ENCODE peak calls at places on chromosomes 12 and 14, in eight cellular contexts. W is kidney; I is pancreas; C is effector memory CD4-positive, alpha-beta T cell; Q is heart left ventricle; T is iPS DF 6.9; F is thyroid gland; Y is Panc1. X is an unnamed sample. For H3K4me1, the result is how much of the 10 kb centered on the place peaks cover.

GRCh38 chr12:103858953-103859601 is 18.0 kb upstream of the NT5DC3 start:
- DNase-seq in C (no peak), T (no peak), Y (peak), W (peak), I (no peak), Q (peak), F (peak), X (peak)

GRCh38 chr12:41596190-41596589 is 408.1 kb downstream of the PDZRN4 start:
- DNase-seq in Q (no peak), C (no peak), T (no peak), F (no peak), W (no peak), I (no peak), Y (no peak), X (no peak)

GRCh38 chr14:78567343-78567742 is 397.2 kb downstream of the NRXN3 start:
- DNase-seq in C (no peak), T (no peak), F (no peak), W (no peak), I (no peak), Y (no peak), Q (no peak), X (no peak)

GRCh38 chr12:96120359-96121100 is 73.6 kb upstream of the ELK3 start:
- DNase-seq in T (no peak), C (no peak), F (no peak), I (peak), Y (no peak), Q (no peak), W (no peak), X (no peak)

GRCh38 chr14:76884853-76885276 is 58.7 kb downstream of the LRRC74A start:
- DNase-seq in W (peak), Y (no peak), Q (peak), T (no peak), F (peak), C (no peak), I (no peak), X (no peak)

GRCh38 chr14:32711103-32711680 is 227.5 kb upstream of the NPAS3 start:
- DNase-seq in F (peak), Q (no peak), T (peak), I (peak), Y (peak), C (no peak), W (no peak), X (peak)

GRCh38 chr12:70576341-70577282 is 60.6 kb downstream of the PTPRB start:
- DNase-seq in I (no peak), W (no peak), F (no peak), T (no peak), Y (peak), C (no peak), Q (no peak), X (peak)

GRCh38 chr14:65335548-65335947 is 77.0 kb upstream of the FUT8 start:
- DNase-seq in W (no peak), Y (no peak), C (no peak), T (no peak), F (no peak), I (no peak), Q (no peak), X (no peak)

GRCh38 chr12:50082644-50083043 is 2.5 kb upstream of the SMARCD1 start:
- DNase-seq in F (no peak), Q (no peak), Y (no peak), W (peak), I (no peak), C (no peak), T (no peak), X (no peak)

GRCh38 chr14:63773504-63773903 is 45.6 kb upstream of the SGPP1 start:
- DNase-seq in T (no peak), Y (no peak), W (no peak), C (no peak), F (no peak), I (no peak), Q (no peak), X (peak)

GRCh38 chr14:89891055-89891454 is 63.5 kb downstream of the EFCAB11 start:
- DNase-seq in F (no peak), Q (no peak), I (no peak), T (no peak), W (no peak), C (no peak), Y (no peak), X (no peak)

GRCh38 chr12:124691429-124691828 is 124.0 kb upstream of the NCOR2 start:
- DNase-seq in C (no peak), Q (no peak), T (no peak), W (no peak), Y (no peak), I (no peak), F (no peak), X (no peak)

GRCh38 chr14:22878271-22879246 is 4.5 kb upstream of the REM2 start:
- DNase-seq in C (no peak), I (no peak), Y (no peak), F (no peak), Q (no peak), T (no peak), W (no peak), X (no peak)

GRCh38 chr14:50533806-50534205 is 1.4 kb upstream of the MAP4K5 start:
- DNase-seq in Q (no peak), F (no peak), Y (no peak), I (no peak), T (no peak), W (no peak), C (no peak), X (no peak)

GRCh38 chr12:43891856-43892574 is 56.1 kb downstream of the TMEM117 start:
- DNase-seq in I (peak), T (no peak), C (no peak), F (no peak), W (no peak), Y (no peak), Q (no peak), X (no peak)

GRCh38 chr14:22598896-22599244 is 770 bp downstream of the ABHD4 start:
- DNase-seq in W (no peak), C (peak), I (peak), Y (no peak), T (no peak), Q (no peak), F (peak), X (peak)

GRCh38 chr12:49954863-49955830 is 4.6 kb downstream of the AQP2 start:
- DNase-seq in Y (no peak), W (peak), F (no peak), T (no peak), Q (no peak), I (no peak), C (no peak), X (no peak)

GRCh38 chr12:78698747-78699146 is 165.8 kb upstream of the SYT1 start:
- DNase-seq in T (no peak), F (no peak), W (no peak), Y (peak), C (no peak), I (no peak), Q (no peak), X (no peak)

GRCh38 chr12:27812502-27812901 is 32.5 kb upstream of the MANSC4 start:
- DNase-seq in F (no peak), C (no peak), W (no peak), I (no peak), Y (no peak), T (no peak), Q (no peak), X (no peak)
- H3K4me1 ChIP-seq in F (under half), C (under half), W (under half), I (under half), Y (under half), T (under half), Q (under half), X (under half)

GRCh38 chr14:102829106-102829505 is 51.9 kb downstream of the TRAF3 start:
- DNase-seq in T (no peak), Q (no peak), W (no peak), F (no peak), I (no peak), C (no peak), Y (no peak), X (no peak)

GRCh38 chr14:102826751-102827675 is 49.8 kb downstream of the TRAF3 start:
- DNase-seq in I (no peak), Y (no peak), T (no peak), C (no peak), Q (no peak), F (no peak), W (no peak), X (no peak)

GRCh38 chr14:102826161-102826560 is 48.9 kb downstream of the TRAF3 start:
- DNase-seq in Y (no peak), Q (no peak), T (no peak), C (no peak), I (no peak), F (no peak), W (no peak), X (no peak)

GRCh38 chr14:102827716-102828115 is 50.5 kb downstream of the TRAF3 start:
- DNase-seq in C (no peak), Y (no peak), F (peak), I (no peak), T (no peak), W (no peak), Q (no peak), X (no peak)

DNA sequence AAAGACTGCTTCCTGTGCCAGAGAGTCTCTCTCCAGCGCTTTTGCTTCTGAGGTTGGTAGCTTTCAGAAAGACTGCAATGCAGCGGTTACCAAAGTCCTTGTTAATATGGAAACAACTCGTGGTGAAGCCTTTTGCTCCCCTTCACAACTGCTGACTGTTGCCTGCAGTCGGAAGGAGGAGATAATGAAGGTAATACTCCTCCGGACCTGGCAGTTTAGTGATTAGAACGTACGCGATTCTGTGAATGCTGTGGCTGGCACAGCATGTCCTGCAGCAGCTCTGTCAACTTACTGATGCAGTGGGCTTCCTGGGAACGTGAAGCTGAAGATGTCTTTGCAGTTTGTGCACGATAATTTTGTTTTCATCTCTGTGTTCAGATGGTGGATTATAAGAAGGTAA is 51.0 kb downstream of the TRAF3 start:
- DNase-seq in F (peak), Y (no peak), I (no peak), W (no peak), T (no peak), Q (no peak), C (no peak), X (no peak)
- H3K4me3 ChIP-seq in F (no peak), Y (no peak), I (no peak), W (peak), T (no peak), Q (no peak), C (no peak), X (no peak)

GRCh38 chr12:117344716-117345115 is 16.7 kb downstream of the NOS1 start:
- DNase-seq in C (no peak), Y (no peak), Q (no peak), W (no peak), I (no peak), T (no peak), F (no peak), X (no peak)
- H3K4me1 ChIP-seq in C (under half), Y (under half), Q (under half), W (under half), I (under half), T (under half), F (under half), X (under half)

GRCh38 chr12:4809449-4810218 is 89.4 kb downstream of the GALNT8 start:
- DNase-seq in W (no peak), F (no peak), C (no peak), Q (no peak), Y (no peak), T (no peak), I (no peak), X (no peak)
- H3K4me3 ChIP-seq in W (no peak), F (no peak), C (peak), Q (peak), Y (no peak), T (peak), I (no peak), X (peak)

DNA sequence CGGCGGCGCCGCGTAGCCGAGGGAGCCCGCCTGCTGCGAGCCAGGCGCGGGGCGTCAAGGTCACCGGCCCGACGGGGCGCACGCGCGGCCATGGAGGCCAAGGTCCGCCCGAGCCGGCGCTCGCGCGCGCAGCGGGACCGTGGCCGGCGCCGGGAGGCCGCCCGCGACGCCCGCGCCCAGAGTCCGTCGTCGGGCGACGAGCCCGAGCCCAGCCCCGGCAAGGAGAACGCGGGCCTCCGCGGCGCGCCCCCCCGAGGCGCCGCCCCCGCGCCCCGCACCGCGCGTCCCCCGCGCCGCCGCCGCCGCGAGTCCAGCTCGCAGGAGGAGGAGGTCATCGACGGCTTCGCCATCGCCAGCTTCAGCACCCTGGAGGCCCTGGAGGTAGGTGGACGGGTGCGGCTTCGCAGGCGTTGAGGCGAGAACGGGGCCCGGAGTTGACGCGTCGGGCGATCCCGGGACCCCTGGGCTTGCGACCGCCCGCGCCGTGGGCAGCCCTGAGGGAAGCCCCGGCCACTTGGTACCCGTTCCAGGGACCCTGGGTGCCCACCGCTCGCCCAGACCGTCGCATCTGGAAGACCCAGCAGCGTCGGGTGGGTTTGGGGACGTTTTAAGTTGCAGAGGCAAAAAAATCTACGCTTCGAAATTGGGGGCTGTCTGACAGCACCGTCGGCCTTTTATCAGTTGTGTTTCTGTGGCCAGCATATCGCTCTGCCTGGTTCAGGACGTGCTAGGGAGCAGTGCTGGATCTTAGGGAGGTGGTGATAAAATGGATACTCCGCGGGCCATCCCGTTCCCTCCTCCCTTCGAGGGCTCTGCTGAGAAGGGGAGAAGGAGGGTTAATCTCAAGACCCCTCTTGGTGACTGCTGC is 764 bp downstream of the FBRSL1 start:
- DNase-seq in I (no peak), Y (no peak), Q (no peak), F (peak), C (no peak), W (no peak), T (no peak), X (no peak)
- H3K4me1 ChIP-seq in I (under half), Y (under half), Q (under half), F (under half), C (under half), W (under half), T (under half), X (under half)

GRCh38 chr14:62654641-62655040 is 390.6 kb downstream of the KCNH5 start:
- DNase-seq in Q (no peak), I (no peak), Y (no peak), C (no peak), T (no peak), W (no peak), F (no peak), X (no peak)

GRCh38 chr14:62655161-62655560 is 390.1 kb downstream of the KCNH5 start:
- DNase-seq in C (no peak), W (no peak), I (no peak), T (no peak), Y (no peak), F (no peak), Q (no peak), X (no peak)

GRCh38 chr14:62661818-62662217 is 383.4 kb downstream of the KCNH5 start:
- DNase-seq in T (no peak), I (no peak), Q (no peak), Y (no peak), W (no peak), C (no peak), F (no peak), X (no peak)

GRCh38 chr14:62662811-62663477 is 382.3 kb downstream of the KCNH5 start:
- DNase-seq in W (no peak), I (no peak), F (no peak), C (no peak), Y (no peak), T (no peak), Q (no peak), X (no peak)

GRCh38 chr14:62657376-62657775 is 387.9 kb downstream of the KCNH5 start:
- DNase-seq in I (no peak), Q (no peak), C (no peak), T (no peak), F (no peak), Y (no peak), W (no peak), X (no peak)
- H3K4me3 ChIP-seq in I (no peak), Q (no peak), C (no peak), T (no peak), F (no peak), Y (no peak), W (no peak), X (no peak)

GRCh38 chr14:68975667-68976066 is 3.4 kb downstream of the ACTN1 start:
- DNase-seq in C (no peak), Q (no peak), Y (no peak), F (peak), T (no peak), I (no peak), W (no peak), X (peak)
- H3K4me1 ChIP-seq in C (under half), Q (under half), Y (under half), F (under half), T (under half), I (under half), W (under half), X (under half)

GRCh38 chr14:61751475-61751989 is 10.7 kb upstream of the SNAPC1 start:
- DNase-seq in I (no peak), C (no peak), W (no peak), F (no peak), T (no peak), Q (no peak), Y (no peak), X (no peak)

GRCh38 chr14:61750708-61751474 is 11.3 kb upstream of the SNAPC1 start:
- DNase-seq in Q (peak), I (peak), F (peak), T (peak), Y (no peak), W (peak), C (peak), X (peak)

GRCh38 chr14:61749867-61750266 is 12.4 kb upstream of the SNAPC1 start:
- DNase-seq in Y (no peak), Q (no peak), T (no peak), W (no peak), C (no peak), F (no peak), I (no peak), X (no peak)

GRCh38 chr14:61747342-61747741 is 14.9 kb upstream of the SNAPC1 start:
- DNase-seq in T (no peak), Q (no peak), C (no peak), Y (no peak), W (no peak), F (no peak), I (no peak), X (no peak)

DNA sequence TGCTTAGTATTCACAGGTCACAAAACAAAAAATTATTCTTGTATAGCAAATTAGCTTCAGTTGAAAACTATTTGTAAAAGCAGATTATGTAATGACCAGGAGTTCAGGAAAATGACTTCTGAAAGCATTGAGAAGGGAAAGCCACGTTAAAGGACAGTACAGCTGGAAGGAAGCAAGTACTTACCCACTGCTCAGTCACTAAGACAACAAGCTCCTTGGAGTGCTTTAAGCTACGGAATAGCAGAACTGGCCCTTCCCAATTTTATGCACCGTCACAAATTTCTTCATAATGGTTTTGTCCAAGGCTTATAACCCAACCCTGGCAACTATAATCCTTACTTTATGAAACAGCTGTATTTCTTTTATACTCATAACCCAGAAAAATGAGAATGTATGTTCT is 13.0 kb upstream of the SNAPC1 start:
- DNase-seq in C (no peak), T (no peak), Y (no peak), W (no peak), Q (no peak), I (no peak), F (no peak), X (no peak)
- H3K4me3 ChIP-seq in C (no peak), T (no peak), Y (peak), W (no peak), Q (peak), I (no peak), F (no peak), X (no peak)

GRCh38 chr14:100303925-100304324 is 2.3 kb downstream of the SLC25A29 start:
- DNase-seq in Q (no peak), T (no peak), W (no peak), C (no peak), I (no peak), F (peak), Y (no peak), X (no peak)
- H3K4me1 ChIP-seq in Q (under half), T (under half), W (under half), C (under half), I (under half), F (half or more), Y (under half), X (under half)

GRCh38 chr12:48198619-48198973 is 4.5 kb downstream of the OR10AD1 start:
- DNase-seq in Y (no peak), I (peak), C (no peak), W (peak), F (peak), T (no peak), Q (peak), X (no peak)
- H3K4me3 ChIP-seq in Y (peak), I (peak), C (peak), W (peak), F (peak), T (peak), Q (peak), X (peak)